ENCODE peak calls at places on chromosome X, in eight cellular contexts. N is sigmoid colon; S is heart right ventricle; H is activated naive CD4-positive, alpha-beta T cell; R is lung; K is stimulated activated CD8-positive, alpha-beta memory T cell treated with anti-CD3 and anti-CD28 coated beads, Interleukin-4, amount 100 ng/mL, for 24 hours; A is testis; G is EH. W is an unnamed sample.

GRCh38 chrX:107712231-107713204 is 63.1 kb downstream of the TSC22D3 start:
- DNase-seq in G (no peak), A (peak; percentile 18), N (peak; percentile 76), R (no peak), S (no peak), K (no peak), H (no peak), W (peak; percentile 76)

GRCh38 chrX:107448625-107449468 is 605 bp upstream of the FRMPD3 start:
- DNase-seq in N (no peak), K (no peak), G (no peak), H (no peak), R (no peak), S (no peak), A (no peak), W (no peak)

GRCh38 chrX:154384284-154384892 is 5.3 kb downstream of the EMD start:
- DNase-seq in H (no peak), G (peak; percentile 49), R (no peak), K (no peak), S (peak; percentile 20), A (peak; percentile 46), N (peak; percentile 64), W (no peak)

GRCh38 chrX:25721564-25721963 is 416.6 kb upstream of the MAGEB18 start:
- DNase-seq in K (no peak), A (no peak), G (no peak), R (no peak), S (no peak), H (no peak), N (no peak), W (no peak)

GRCh38 chrX:9495496-9495895 is 30.6 kb downstream of the TBL1X start:
- DNase-seq in N (no peak), S (no peak), G (no peak), H (no peak), K (no peak), A (no peak), R (no peak), W (peak; percentile 55)

GRCh38 chrX:111483876-111484275 is 27.6 kb upstream of the SERTM2 start:
- DNase-seq in H (no peak), S (no peak), K (no peak), G (no peak), R (no peak), N (no peak), A (no peak), W (no peak)

GRCh38 chrX:109990582-109991276 is 12.2 kb upstream of the TMEM164 start:
- DNase-seq in R (no peak), H (no peak), S (no peak), N (no peak), G (no peak), K (no peak), A (no peak), W (no peak)

GRCh38 chrX:40845331-40845911 is 110.1 kb upstream of the MED14 start:
- DNase-seq in G (peak; percentile 95), R (no peak), S (no peak), N (no peak), K (no peak), H (no peak), A (no peak), W (peak; percentile 89)

GRCh38 chrX:10612215-10612614 is 8.2 kb downstream of the MID1 start:
- DNase-seq in K (no peak), S (no peak), A (no peak), R (no peak), G (peak; percentile 70), N (no peak), H (no peak), W (peak; percentile 71)

GRCh38 chrX:136209751-136210150 is 41.4 kb downstream of the MAP7D3 start:
- DNase-seq in H (no peak), A (no peak), K (no peak), G (no peak), N (no peak), S (no peak), R (no peak), W (no peak)

GRCh38 chrX:34624416-34624815 is 32.7 kb downstream of the TMEM47 start:
- DNase-seq in R (no peak), K (no peak), H (no peak), A (no peak), N (no peak), S (no peak), G (no peak), W (peak; percentile 11)

GRCh38 chrX:110037181-110037580 is 34.3 kb downstream of the TMEM164 start:
- DNase-seq in N (no peak), S (no peak), A (no peak), H (no peak), K (no peak), G (no peak), R (no peak), W (no peak)

GRCh38 chrX:105460366-105460765 is 239.9 kb upstream of the TEX13A start:
- DNase-seq in N (no peak), K (no peak), R (no peak), S (no peak), A (no peak), G (peak; percentile 66), H (no peak), W (no peak)

GRCh38 chrX:149145845-149146285 is 359.2 kb downstream of the IDS start:
- DNase-seq in N (no peak), H (no peak), A (no peak), R (no peak), S (no peak), G (peak; percentile 1), K (no peak), W (peak; percentile 49)

GRCh38 chrX:144790148-144790547 is 457.2 kb upstream of the SPANXN1 start:
- DNase-seq in H (no peak), A (no peak), R (no peak), G (no peak), N (no peak), S (no peak), K (no peak), W (no peak)

GRCh38 chrX:46979340-46979739 is 67.1 kb downstream of the JADE3 start:
- DNase-seq in R (no peak), K (no peak), N (no peak), H (no peak), A (no peak), G (peak; percentile 82), S (no peak), W (peak; percentile 69)

GRCh38 chrX:81377329-81377728 is 175.4 kb downstream of the SH3BGRL start:
- DNase-seq in A (no peak), H (no peak), K (no peak), N (no peak), S (no peak), G (peak; percentile 33), R (no peak), W (peak; percentile 1)

GRCh38 chrX:35809816-35810215 is 11.7 kb downstream of the MAGEB16 start:
- DNase-seq in R (no peak), H (no peak), G (no peak), K (no peak), N (no peak), A (no peak), S (no peak), W (no peak)

W was measured in RPMI7951.